ENCODE peak calls at places on chromosomes 16 and 17, in five cellular contexts. One of them, this sample, is unnamed.

GRCh38 chr17:71260366-71260765 is 860.5 kb upstream of the SOX9 start:
- DNase-seq in endothelial cell: no peak
- DNase-seq in cardiac fibroblast: peak
- DNase-seq in cardiac muscle cell: no peak
- DNase-seq in stomach: no peak
- DNase-seq in this sample: no peak

GRCh38 chr17:7183433-7184090 is 4.4 kb upstream of the ASGR1 start:
- DNase-seq in endothelial cell: no peak
- DNase-seq in cardiac fibroblast: no peak
- DNase-seq in cardiac muscle cell: no peak
- DNase-seq in stomach: no peak
- DNase-seq in this sample: no peak

GRCh38 chr16:85448557-85449194 is 164.4 kb upstream of the GSE1 start:
- DNase-seq in endothelial cell: no peak
- DNase-seq in cardiac fibroblast: no peak
- DNase-seq in cardiac muscle cell: no peak
- DNase-seq in stomach: peak
- DNase-seq in this sample: no peak

GRCh38 chr17:278055-279028 is 74.3 kb downstream of the RPH3AL start:
- DNase-seq in endothelial cell: no peak
- DNase-seq in cardiac fibroblast: no peak
- DNase-seq in cardiac muscle cell: no peak
- DNase-seq in stomach: peak
- DNase-seq in this sample: no peak

GRCh38 chr16:74743045-74743667 is 31.5 kb downstream of the FA2H start:
- DNase-seq in endothelial cell: no peak
- DNase-seq in cardiac fibroblast: no peak
- DNase-seq in cardiac muscle cell: no peak
- DNase-seq in stomach: no peak
- DNase-seq in this sample: no peak

GRCh38 chr16:55059146-55059545 is 128.5 kb downstream of the IRX5 start:
- DNase-seq in endothelial cell: no peak
- DNase-seq in cardiac fibroblast: no peak
- DNase-seq in cardiac muscle cell: no peak
- DNase-seq in stomach: no peak
- DNase-seq in this sample: no peak

GRCh38 chr17:78707016-78707415 is 75.1 kb downstream of the CYTH1 start:
- DNase-seq in endothelial cell: no peak
- DNase-seq in cardiac fibroblast: peak
- DNase-seq in cardiac muscle cell: no peak
- DNase-seq in stomach: no peak
- DNase-seq in this sample: no peak

GRCh38 chr16:23712976-23713375 is at the start of gene ERN2:
- DNase-seq in endothelial cell: no peak
- DNase-seq in cardiac fibroblast: no peak
- DNase-seq in cardiac muscle cell: no peak
- DNase-seq in stomach: peak
- DNase-seq in this sample: no peak

GRCh38 chr17:47918003-47918402 is 22.0 kb downstream of the SP2 start:
- DNase-seq in endothelial cell: no peak
- DNase-seq in cardiac fibroblast: peak
- DNase-seq in cardiac muscle cell: no peak
- DNase-seq in stomach: no peak
- DNase-seq in this sample: no peak

GRCh38 chr17:54749157-54749556 is 151.5 kb upstream of the TOM1L1 start:
- DNase-seq in endothelial cell: no peak
- DNase-seq in cardiac fibroblast: no peak
- DNase-seq in cardiac muscle cell: no peak
- DNase-seq in stomach: no peak
- DNase-seq in this sample: peak

GRCh38 chr17:44353656-44354331 is 8.7 kb downstream of the GRN start:
- DNase-seq in endothelial cell: no peak
- DNase-seq in cardiac fibroblast: peak
- DNase-seq in cardiac muscle cell: peak
- DNase-seq in stomach: peak
- DNase-seq in this sample: peak

GRCh38 chr17:78237403-78238012 is 6.1 kb downstream of the TMEM235 start:
- DNase-seq in endothelial cell: no peak
- DNase-seq in cardiac fibroblast: no peak
- DNase-seq in cardiac muscle cell: no peak
- DNase-seq in stomach: peak
- DNase-seq in this sample: no peak

GRCh38 chr17:43170140-43170765 is 761 bp upstream of the NBR1 start:
- DNase-seq in endothelial cell: peak
- DNase-seq in cardiac fibroblast: peak
- DNase-seq in cardiac muscle cell: peak
- DNase-seq in stomach: peak
- DNase-seq in this sample: peak

GRCh38 chr17:43175213-43176118 is 4.5 kb downstream of the NBR1 start:
- DNase-seq in endothelial cell: no peak
- DNase-seq in cardiac fibroblast: peak
- DNase-seq in cardiac muscle cell: no peak
- DNase-seq in stomach: no peak
- DNase-seq in this sample: no peak

GRCh38 chr17:43171761-43172487 is 910 bp downstream of the NBR1 start:
- DNase-seq in endothelial cell: peak
- DNase-seq in cardiac fibroblast: peak
- DNase-seq in cardiac muscle cell: peak
- DNase-seq in stomach: no peak
- DNase-seq in this sample: peak

GRCh38 chr17:43169561-43170139 is 1.4 kb upstream of the NBR1 start:
- DNase-seq in endothelial cell: peak
- DNase-seq in cardiac fibroblast: no peak
- DNase-seq in cardiac muscle cell: no peak
- DNase-seq in stomach: peak
- DNase-seq in this sample: peak

DNA sequence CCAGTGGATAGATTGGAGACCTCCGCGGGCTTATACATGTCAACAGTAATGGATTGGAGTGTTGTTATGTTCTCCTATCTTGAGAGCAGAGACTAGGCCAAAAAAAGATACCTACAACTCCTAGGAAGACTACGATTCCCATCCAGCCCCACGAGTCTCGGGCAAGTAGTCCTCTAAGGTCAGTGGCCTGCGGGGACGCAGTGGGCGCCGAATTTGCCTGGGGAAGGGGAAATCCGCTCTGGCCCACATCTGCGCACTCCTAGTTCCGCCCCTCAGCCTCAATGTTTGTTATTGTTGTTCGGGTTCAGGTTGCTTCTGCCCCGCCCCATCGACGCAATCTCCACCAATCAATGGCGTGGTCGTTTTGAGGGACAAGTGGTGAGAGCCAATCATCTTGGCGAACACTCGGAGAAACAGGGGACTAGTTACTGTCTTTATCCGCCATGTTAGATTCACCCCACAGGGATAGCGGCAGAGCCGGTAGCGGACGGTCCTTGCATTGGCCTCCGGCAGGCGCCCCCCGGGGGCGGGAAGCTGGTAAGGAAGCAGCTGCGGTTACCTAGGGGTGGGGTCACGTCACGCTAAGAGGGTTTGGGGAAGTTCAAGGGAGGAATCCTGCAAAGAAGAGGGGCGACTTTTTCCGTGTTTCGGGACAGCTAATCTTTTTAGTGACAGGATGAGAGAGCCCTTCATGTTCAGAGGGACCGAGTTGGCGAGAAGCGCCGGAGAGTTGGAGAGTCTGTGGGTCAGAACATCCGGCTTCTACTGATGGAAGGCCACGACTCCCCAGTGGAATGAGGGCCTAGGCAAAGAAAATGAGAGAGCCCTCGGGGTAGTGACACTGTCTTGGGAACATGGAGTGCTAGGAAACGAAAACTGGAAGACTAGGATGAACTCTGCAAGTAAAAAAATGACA is at the start of gene NBR1:
- DNase-seq in endothelial cell: peak
- DNase-seq in cardiac fibroblast: peak
- DNase-seq in cardiac muscle cell: peak
- DNase-seq in stomach: peak
- DNase-seq in this sample: peak
- TF ChIP-seq CTCF in endothelial cell: no peak
- TF ChIP-seq CTCF in cardiac fibroblast: no peak
- TF ChIP-seq CTCF in cardiac muscle cell: peak
- TF ChIP-seq CTCF in stomach: no peak
- TF ChIP-seq CTCF in this sample: peak

GRCh38 chr17:76734080-76734840 is 2.9 kb downstream of the SRSF2 start:
- DNase-seq in endothelial cell: no peak
- DNase-seq in cardiac fibroblast: peak
- DNase-seq in cardiac muscle cell: no peak
- DNase-seq in stomach: no peak
- DNase-seq in this sample: peak
- TF ChIP-seq CTCF in endothelial cell: no peak
- TF ChIP-seq CTCF in cardiac fibroblast: no peak
- TF ChIP-seq CTCF in cardiac muscle cell: no peak
- TF ChIP-seq CTCF in stomach: no peak
- TF ChIP-seq CTCF in this sample: no peak

DNA sequence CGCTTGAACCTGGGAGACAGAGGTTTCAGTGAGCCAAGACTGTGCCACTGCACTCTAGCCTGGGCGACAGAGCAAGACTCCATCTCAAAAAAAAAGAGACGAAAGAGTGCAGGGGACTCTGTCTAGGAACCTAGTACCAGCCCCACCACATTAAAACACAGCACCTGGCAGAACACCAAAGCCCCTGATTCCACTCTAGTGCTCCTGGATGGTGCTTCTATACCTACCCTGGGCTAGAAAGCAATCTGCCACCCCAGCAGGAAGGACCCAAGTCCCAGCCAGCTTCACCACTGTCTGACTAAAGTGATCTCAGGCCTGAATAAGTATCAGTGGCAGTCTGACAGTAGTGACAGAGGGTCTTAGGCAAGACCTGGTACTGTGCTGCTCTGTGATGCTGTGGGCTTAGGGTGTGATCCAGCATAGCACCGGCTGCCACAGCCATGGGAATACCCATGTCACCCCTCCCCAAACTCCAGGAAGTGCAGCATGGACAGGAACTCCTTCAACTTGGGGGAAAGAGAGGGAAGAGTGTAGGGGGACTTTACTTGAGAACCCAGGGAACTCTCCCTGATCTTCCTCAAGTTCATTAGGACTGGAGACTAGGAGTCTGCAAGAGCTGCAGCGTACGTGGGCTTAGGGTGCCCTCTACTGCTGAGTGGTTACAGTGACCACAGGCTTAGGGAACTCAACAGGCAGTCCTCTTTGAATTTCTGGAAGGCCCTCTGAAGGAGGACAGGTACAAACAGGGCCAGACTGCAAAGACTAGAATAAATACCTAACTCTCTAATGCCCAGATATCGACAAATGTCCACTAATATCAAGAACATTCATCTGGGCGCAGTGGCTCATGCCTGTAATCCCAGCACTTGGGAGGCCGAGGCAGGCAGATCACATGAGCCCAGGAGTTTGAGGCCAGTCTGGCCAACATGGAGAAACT is 30.0 kb upstream of the RNF43 start:
- DNase-seq in endothelial cell: peak
- DNase-seq in cardiac fibroblast: peak
- DNase-seq in cardiac muscle cell: peak
- DNase-seq in stomach: peak
- DNase-seq in this sample: peak
- TF ChIP-seq CTCF in endothelial cell: peak
- TF ChIP-seq CTCF in cardiac fibroblast: peak
- TF ChIP-seq CTCF in cardiac muscle cell: peak
- TF ChIP-seq CTCF in stomach: no peak
- TF ChIP-seq CTCF in this sample: peak

GRCh38 chr16:27671410-27671809 is 121.5 kb downstream of the KATNIP start:
- DNase-seq in endothelial cell: no peak
- DNase-seq in cardiac fibroblast: no peak
- DNase-seq in cardiac muscle cell: no peak
- DNase-seq in stomach: no peak
- DNase-seq in this sample: no peak
- TF ChIP-seq CTCF in endothelial cell: no peak
- TF ChIP-seq CTCF in cardiac fibroblast: no peak
- TF ChIP-seq CTCF in cardiac muscle cell: no peak
- TF ChIP-seq CTCF in stomach: no peak
- TF ChIP-seq CTCF in this sample: no peak

GRCh38 chr17:19716108-19717030 is at the start of gene SLC47A2:
- DNase-seq in endothelial cell: no peak
- DNase-seq in cardiac fibroblast: no peak
- DNase-seq in cardiac muscle cell: no peak
- DNase-seq in stomach: no peak
- DNase-seq in this sample: no peak

GRCh38 chr17:19713901-19714361 is 2.5 kb downstream of the SLC47A2 start:
- DNase-seq in endothelial cell: no peak
- DNase-seq in cardiac fibroblast: no peak
- DNase-seq in cardiac muscle cell: no peak
- DNase-seq in stomach: no peak
- DNase-seq in this sample: no peak

GRCh38 chr17:19714542-19715411 is 1.6 kb downstream of the SLC47A2 start:
- DNase-seq in endothelial cell: no peak
- DNase-seq in cardiac fibroblast: no peak
- DNase-seq in cardiac muscle cell: no peak
- DNase-seq in stomach: no peak
- DNase-seq in this sample: no peak

GRCh38 chr17:19712436-19713004 is 3.9 kb downstream of the SLC47A2 start:
- DNase-seq in endothelial cell: no peak
- DNase-seq in cardiac fibroblast: no peak
- DNase-seq in cardiac muscle cell: no peak
- DNase-seq in stomach: no peak
- DNase-seq in this sample: no peak

GRCh38 chr17:19713462-19713861 is 2.9 kb downstream of the SLC47A2 start:
- DNase-seq in endothelial cell: no peak
- DNase-seq in cardiac fibroblast: no peak
- DNase-seq in cardiac muscle cell: no peak
- DNase-seq in stomach: no peak
- DNase-seq in this sample: no peak
- TF ChIP-seq CTCF in endothelial cell: peak
- TF ChIP-seq CTCF in cardiac fibroblast: peak
- TF ChIP-seq CTCF in cardiac muscle cell: no peak
- TF ChIP-seq CTCF in stomach: no peak
- TF ChIP-seq CTCF in this sample: no peak

This sample was measured in A673.